ENCODE peak calls at places on chromosomes 6 and 20, in five cellular contexts. Q, M, K, F and X are unnamed samples.
A peak's percentile ranks its signal among the peaks of the same experiment; 100 is the strongest.

GRCh38 chr6:19024737-19025136 is 637.6 kb downstream of the RNF144B start:
- DNase-seq in M (peak; percentile 15), Q (no peak), F (peak; percentile 54), K (peak; percentile 52), X (no peak)

GRCh38 chr6:4268171-4268570 is 132.8 kb upstream of the ECI2 start:
- DNase-seq in F (no peak), M (no peak), K (no peak), Q (no peak), X (no peak)

GRCh38 chr20:14401479-14402138 is 64.2 kb upstream of the FLRT3 start:
- DNase-seq in Q (no peak), F (no peak), K (no peak), M (no peak), X (no peak)

GRCh38 chr6:1865585-1865984 is 255.9 kb downstream of the FOXC1 start:
- DNase-seq in M (no peak), Q (no peak), F (no peak), K (no peak), X (no peak)

GRCh38 chr20:18611492-18611891 is 23.6 kb downstream of the DTD1 start:
- DNase-seq in K (no peak), F (no peak), Q (no peak), M (peak; percentile 14), X (no peak)

GRCh38 chr6:75101896-75102680 is 103.8 kb downstream of the COL12A1 start:
- DNase-seq in M (peak; percentile 71), F (peak; percentile 65), K (no peak), Q (no peak), X (no peak)

GRCh38 chr20:47377122-47377722 is 20.7 kb upstream of the ZMYND8 start:
- DNase-seq in Q (no peak), M (no peak), F (no peak), K (no peak), X (no peak)

GRCh38 chr6:37314803-37315515 is 38.8 kb upstream of the RNF8 start:
- DNase-seq in K (peak; percentile 63), Q (peak; percentile 34), F (peak; percentile 91), M (peak; percentile 12), X (peak; percentile 70)

GRCh38 chr6:50973464-50973863 is 154.8 kb downstream of the TFAP2B start:
- DNase-seq in K (no peak), M (no peak), F (no peak), Q (no peak), X (no peak)

DNA sequence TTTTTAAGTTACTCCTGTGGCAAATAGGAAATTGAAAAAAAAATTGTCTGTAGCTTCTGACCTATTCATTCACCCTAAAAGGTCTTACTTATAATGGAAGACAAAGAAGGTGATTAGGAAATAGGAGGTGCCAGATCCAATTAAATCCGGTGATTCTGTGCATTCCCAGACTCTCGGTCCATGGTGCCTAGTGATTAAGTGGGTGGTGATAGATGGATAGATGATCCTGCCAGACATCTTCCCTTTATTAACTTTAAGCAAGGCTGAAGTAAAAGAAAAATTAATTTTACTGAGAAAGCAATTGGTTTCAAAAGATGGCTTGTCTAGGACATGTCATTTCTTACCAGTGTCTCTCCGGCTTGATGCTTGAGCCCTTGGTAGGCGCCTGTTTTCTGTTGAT is 80.0 kb downstream of the SH3BGRL2 start:
- DNase-seq in K (no peak), Q (no peak), M (no peak), F (no peak), X (no peak)
- TF ChIP-seq CTCF in K (no peak), Q (no peak), M (no peak), F (no peak), X (no peak)

DNA sequence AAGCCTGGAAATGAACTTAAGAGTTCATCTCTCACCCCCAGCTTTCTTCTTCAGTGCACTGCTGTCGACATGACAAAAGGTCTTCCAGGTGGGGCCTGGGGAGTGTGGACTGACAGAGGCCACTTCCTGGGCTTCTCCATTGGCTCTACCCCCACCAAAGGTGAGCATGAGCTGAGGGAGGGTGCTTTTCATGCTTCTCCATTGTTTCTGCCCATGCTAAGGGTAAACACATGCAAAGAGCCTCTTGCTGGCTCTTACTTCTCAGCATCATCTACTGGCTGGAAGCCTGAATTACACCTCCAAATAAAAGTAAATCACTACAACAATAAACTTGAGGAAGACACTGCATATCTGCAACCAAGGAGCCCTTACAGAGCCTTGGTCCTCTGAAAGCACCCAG is 227.2 kb downstream of the EPM2A start:
- DNase-seq in K (no peak), M (no peak), F (peak; percentile 2), Q (no peak), X (no peak)
- TF ChIP-seq CTCF in K (no peak), M (no peak), F (peak; percentile 15), Q (no peak), X (no peak)

DNA sequence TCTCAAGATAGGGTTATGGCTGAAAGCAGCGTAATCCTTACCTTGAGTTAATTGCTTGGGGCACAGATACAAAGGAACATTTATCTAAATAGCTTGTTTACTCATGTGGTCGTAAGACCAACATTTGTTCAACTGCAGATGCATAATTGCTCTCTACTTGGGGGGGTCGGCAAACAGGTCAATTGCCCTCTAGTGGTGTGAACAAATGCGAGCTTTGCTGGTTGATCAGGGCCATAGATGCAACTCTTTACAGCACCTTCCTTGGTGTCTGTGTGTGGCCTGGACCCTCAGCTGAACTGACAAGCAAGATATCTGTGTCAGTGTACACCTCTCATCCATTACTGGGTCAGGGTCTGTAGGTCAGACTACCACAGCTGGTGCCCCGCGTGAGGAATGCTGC is 24.1 kb downstream of the HLA-DPA1 start:
- DNase-seq in K (no peak), M (no peak), Q (no peak), F (no peak), X (no peak)
- TF ChIP-seq CTCF in K (no peak), M (no peak), Q (no peak), F (peak; percentile 24), X (no peak)

DNA sequence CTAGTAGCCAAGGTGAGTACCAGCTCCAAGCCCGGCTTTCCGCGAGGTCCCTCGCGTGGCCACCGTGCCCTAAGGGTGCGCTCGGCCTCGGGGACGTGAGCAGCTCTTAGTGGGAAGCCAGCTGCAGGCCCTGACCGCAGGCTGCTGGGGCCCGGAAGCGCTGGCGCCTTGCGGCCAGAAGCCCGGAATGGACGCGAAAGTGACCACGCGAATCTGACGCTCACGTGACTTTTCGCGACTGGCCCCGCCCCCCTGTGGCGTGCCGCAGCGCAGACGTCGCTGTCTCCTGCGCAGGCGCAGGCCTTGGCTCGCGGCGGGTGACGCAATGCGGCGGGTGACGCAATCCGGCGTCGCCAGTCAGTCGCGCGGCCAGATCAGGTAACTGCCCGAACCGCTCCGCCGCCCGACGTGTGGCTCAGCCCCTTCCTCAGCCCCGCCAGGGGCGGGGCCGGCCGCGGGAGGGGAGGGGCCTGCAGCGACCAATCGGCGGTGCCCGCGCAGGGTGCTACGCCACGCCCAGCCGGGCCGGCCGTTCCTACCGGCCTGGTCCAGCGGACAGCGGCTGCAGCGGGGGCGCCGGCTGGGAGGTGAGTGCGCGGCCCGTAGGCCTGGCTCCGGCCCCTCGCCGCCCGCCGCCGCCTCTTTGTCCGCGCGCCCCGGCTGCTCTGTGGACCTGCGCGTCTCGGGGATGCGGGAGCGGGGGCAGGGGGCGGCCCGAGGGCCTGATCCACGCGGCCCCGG is at the start of gene GZF1:
- DNase-seq in K (peak; percentile 99), M (peak; percentile 97), F (peak; percentile 99), Q (peak; percentile 100), X (peak; percentile 96)
- TF ChIP-seq CTCF in K (no peak), M (peak; percentile 1), F (peak; percentile 3), Q (peak; percentile 56), X (no peak)

DNA sequence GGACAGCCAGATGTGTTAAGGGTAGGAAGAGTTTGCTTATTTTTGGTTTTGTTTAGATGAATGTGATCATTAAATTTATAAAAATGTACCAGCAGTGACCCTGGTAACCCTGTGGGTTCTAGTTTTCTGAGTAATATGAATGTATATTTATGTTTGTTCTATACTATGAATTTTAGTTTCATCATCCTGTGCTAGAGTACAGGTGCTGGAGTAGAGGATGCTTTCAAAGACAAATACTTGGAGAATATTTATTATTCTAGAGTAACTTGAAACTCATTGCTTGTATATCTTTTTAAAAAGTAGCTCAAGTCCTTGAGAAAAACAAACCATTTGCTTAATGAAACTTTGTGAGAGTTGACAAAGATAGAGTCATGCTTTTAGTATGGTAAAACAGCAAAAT is 7.8 kb downstream of the LRRC1 start:
- DNase-seq in F (no peak), M (no peak), K (no peak), Q (no peak), X (no peak)
- TF ChIP-seq CTCF in F (no peak), M (no peak), K (no peak), Q (no peak), X (no peak)

GRCh38 chr20:41848180-41848579 is 230.0 kb upstream of the CHD6 start:
- DNase-seq in M (no peak), Q (no peak), F (no peak), K (no peak), X (no peak)
- TF ChIP-seq CTCF in M (no peak), Q (no peak), F (no peak), K (no peak), X (no peak)

DNA sequence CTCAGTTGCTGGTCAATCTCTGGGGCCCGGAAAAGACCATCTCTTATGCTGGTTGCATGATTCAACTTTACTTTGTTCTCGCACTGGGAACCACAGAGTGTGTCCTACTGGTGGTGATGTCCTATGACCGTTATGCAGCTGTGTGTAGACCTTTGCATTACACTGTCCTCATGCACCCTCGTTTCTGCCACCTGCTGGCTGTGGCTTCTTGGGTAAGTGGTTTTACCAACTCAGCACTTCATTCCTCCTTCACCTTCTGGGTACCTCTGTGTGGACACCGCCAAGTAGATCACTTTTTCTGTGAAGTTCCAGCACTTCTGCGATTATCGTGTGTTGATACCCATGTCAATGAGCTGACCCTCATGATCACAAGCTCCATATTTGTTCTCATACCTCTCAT is 4.3 kb downstream of the OR2J3 start:
- DNase-seq in K (no peak), M (no peak), Q (no peak), F (no peak), X (peak; percentile 12)
- TF ChIP-seq CTCF in K (no peak), M (no peak), Q (no peak), F (no peak), X (no peak)

GRCh38 chr20:48686238-48687096 is 141.3 kb downstream of the PREX1 start:
- DNase-seq in K (no peak), F (peak; percentile 86), M (peak; percentile 69), Q (no peak), X (no peak)
- TF ChIP-seq CTCF in K (no peak), F (no peak), M (no peak), Q (no peak), X (no peak)